ENCODE peak calls at places on chromosomes 1 and 21, in five cellular contexts. One of them, this sample, is unnamed.

GRCh38 chr1:235277709-235278108 is 50.3 kb downstream of the ARID4B start:
- DNase-seq in stimulated activated naive CD4-positive, alpha-beta T cell: no peak
- DNase-seq in NCI-H524: no peak
- DNase-seq in NAMALWA: no peak
- DNase-seq in GM12865: peak
- DNase-seq in this sample: no peak

GRCh38 chr1:41045740-41046139 is 24.2 kb upstream of the SLFNL1 start:
- DNase-seq in stimulated activated naive CD4-positive, alpha-beta T cell: no peak
- DNase-seq in GM12865: no peak
- DNase-seq in NCI-H524: no peak
- DNase-seq in NAMALWA: no peak
- DNase-seq in this sample: no peak

GRCh38 chr21:29904359-29905282 is 35.2 kb downstream of the GRIK1 start:
- DNase-seq in NCI-H524: no peak
- DNase-seq in stimulated activated naive CD4-positive, alpha-beta T cell: no peak
- DNase-seq in GM12865: peak
- DNase-seq in NAMALWA: no peak
- DNase-seq in this sample: no peak

GRCh38 chr1:111481387-111482221 is 7.8 kb downstream of the C1orf162 start:
- DNase-seq in NAMALWA: peak
- DNase-seq in stimulated activated naive CD4-positive, alpha-beta T cell: peak
- DNase-seq in GM12865: peak
- DNase-seq in NCI-H524: peak
- DNase-seq in this sample: peak

GRCh38 chr21:41432567-41433460 is 6.8 kb downstream of the MX1 start:
- DNase-seq in NAMALWA: no peak
- DNase-seq in GM12865: no peak
- DNase-seq in stimulated activated naive CD4-positive, alpha-beta T cell: no peak
- DNase-seq in NCI-H524: no peak
- DNase-seq in this sample: no peak

GRCh38 chr1:169371400-169371799 is 3.4 kb downstream of the BLZF1 start:
- DNase-seq in stimulated activated naive CD4-positive, alpha-beta T cell: no peak
- DNase-seq in GM12865: no peak
- DNase-seq in NAMALWA: no peak
- DNase-seq in NCI-H524: no peak
- DNase-seq in this sample: no peak

GRCh38 chr1:31715097-31715872 is 11.5 kb upstream of the COL16A1 start:
- DNase-seq in NCI-H524: peak
- DNase-seq in GM12865: peak
- DNase-seq in NAMALWA: peak
- DNase-seq in stimulated activated naive CD4-positive, alpha-beta T cell: no peak
- DNase-seq in this sample: peak

GRCh38 chr1:14259191-14259757 is 339.2 kb upstream of the KAZN start:
- DNase-seq in NAMALWA: no peak
- DNase-seq in GM12865: no peak
- DNase-seq in NCI-H524: no peak
- DNase-seq in stimulated activated naive CD4-positive, alpha-beta T cell: no peak
- DNase-seq in this sample: no peak

GRCh38 chr1:163085041-163085903 is 16.1 kb downstream of the RGS4 start:
- DNase-seq in stimulated activated naive CD4-positive, alpha-beta T cell: no peak
- DNase-seq in NCI-H524: peak
- DNase-seq in GM12865: no peak
- DNase-seq in NAMALWA: no peak
- DNase-seq in this sample: no peak

GRCh38 chr1:111467805-111468716 is 5.7 kb upstream of the C1orf162 start:
- DNase-seq in stimulated activated naive CD4-positive, alpha-beta T cell: no peak
- DNase-seq in NCI-H524: no peak
- DNase-seq in GM12865: no peak
- DNase-seq in NAMALWA: peak
- DNase-seq in this sample: no peak

GRCh38 chr1:161506336-161507223 is 1.3 kb downstream of the FCGR2A start:
- DNase-seq in NAMALWA: no peak
- DNase-seq in GM12865: no peak
- DNase-seq in NCI-H524: no peak
- DNase-seq in stimulated activated naive CD4-positive, alpha-beta T cell: no peak
- DNase-seq in this sample: no peak

GRCh38 chr1:150168960-150169565 is 19.3 kb downstream of the PLEKHO1 start:
- DNase-seq in stimulated activated naive CD4-positive, alpha-beta T cell: no peak
- DNase-seq in NCI-H524: peak
- DNase-seq in GM12865: peak
- DNase-seq in NAMALWA: peak
- DNase-seq in this sample: peak

GRCh38 chr1:68725353-68725752 is 228.5 kb upstream of the DEPDC1 start:
- DNase-seq in GM12865: no peak
- DNase-seq in NAMALWA: no peak
- DNase-seq in NCI-H524: no peak
- DNase-seq in stimulated activated naive CD4-positive, alpha-beta T cell: no peak
- DNase-seq in this sample: no peak

GRCh38 chr1:155196893-155197638 is 10.6 kb downstream of the THBS3 start:
- DNase-seq in GM12865: no peak
- DNase-seq in NCI-H524: no peak
- DNase-seq in stimulated activated naive CD4-positive, alpha-beta T cell: no peak
- DNase-seq in NAMALWA: no peak
- DNase-seq in this sample: no peak

GRCh38 chr1:92749024-92749634 is 35.8 kb downstream of the EVI5 start:
- DNase-seq in NCI-H524: peak
- DNase-seq in GM12865: peak
- DNase-seq in stimulated activated naive CD4-positive, alpha-beta T cell: peak
- DNase-seq in NAMALWA: peak
- DNase-seq in this sample: peak

GRCh38 chr1:11799099-11799498 is 6.7 kb downstream of the MTHFR start:
- DNase-seq in NAMALWA: no peak
- DNase-seq in NCI-H524: no peak
- DNase-seq in stimulated activated naive CD4-positive, alpha-beta T cell: no peak
- DNase-seq in GM12865: no peak
- DNase-seq in this sample: no peak

GRCh38 chr1:205480349-205481278 is 23.9 kb upstream of the CDK18 start:
- DNase-seq in stimulated activated naive CD4-positive, alpha-beta T cell: no peak
- DNase-seq in NAMALWA: peak
- DNase-seq in NCI-H524: no peak
- DNase-seq in GM12865: peak
- DNase-seq in this sample: peak

This sample was measured in MM.1S.